ENCODE peak calls at places on chromosome 17, in nine cellular contexts. J, D, U, Q, R, S, Y, P and L are unnamed samples.

GRCh38 chr17:4407851-4408250 is 25.9 kb upstream of the SPNS3 start:
- DNase-seq in Q (no peak), U (no peak), R (no peak), P (peak), S (peak), J (no peak), Y (no peak), D (no peak), L (no peak)

GRCh38 chr17:6018788-6019187 is 51.4 kb upstream of the WSCD1 start:
- DNase-seq in D (no peak), P (no peak), Y (no peak), J (no peak), Q (no peak), R (no peak), U (no peak), S (no peak), L (no peak)

GRCh38 chr17:77247048-77247541 is 106.3 kb downstream of the SEC14L1 start:
- DNase-seq in J (peak), Q (peak), D (peak), U (peak), S (peak), P (peak), R (no peak), Y (no peak), L (peak)

GRCh38 chr17:10061131-10061581 is 137.2 kb downstream of the GAS7 start:
- DNase-seq in J (no peak), Q (no peak), Y (peak), U (no peak), P (no peak), R (peak), D (peak), S (no peak), L (no peak)

GRCh38 chr17:4354862-4355514 is 11.5 kb downstream of the UBE2G1 start:
- DNase-seq in D (no peak), Q (no peak), P (no peak), S (no peak), J (peak), Y (no peak), R (no peak), U (no peak), L (no peak)

GRCh38 chr17:30589431-30589830 is 112.2 kb downstream of the GOSR1 start:
- DNase-seq in J (no peak), R (no peak), U (no peak), P (no peak), D (no peak), Q (no peak), Y (no peak), S (no peak), L (no peak)

GRCh38 chr17:42227849-42228696 is 33.8 kb upstream of the GHDC start:
- DNase-seq in U (no peak), Q (no peak), R (no peak), J (no peak), S (no peak), D (no peak), Y (no peak), P (no peak), L (peak)

GRCh38 chr17:68981288-68981687 is 26.1 kb upstream of the ABCA8 start:
- DNase-seq in D (peak), R (no peak), Q (no peak), U (no peak), Y (peak), J (no peak), S (no peak), P (peak), L (peak)

GRCh38 chr17:49920370-49920769 is 48.6 kb upstream of the DLX4 start:
- DNase-seq in Y (no peak), P (no peak), U (no peak), Q (no peak), J (no peak), D (no peak), S (no peak), R (no peak), L (no peak)

GRCh38 chr17:4591529-4591928 is 7.2 kb downstream of the SMTNL2 start:
- DNase-seq in U (no peak), P (no peak), S (no peak), R (no peak), Q (no peak), Y (no peak), J (no peak), D (no peak), L (no peak)

GRCh38 chr17:77392376-77393273 is 251.9 kb downstream of the SEC14L1 start:
- DNase-seq in J (no peak), Y (no peak), U (no peak), P (peak), Q (no peak), S (peak), R (no peak), D (peak), L (peak)

GRCh38 chr17:21033350-21033749 is 9.5 kb downstream of the USP22 start:
- DNase-seq in D (no peak), Y (no peak), P (no peak), Q (no peak), S (no peak), U (no peak), J (peak), R (no peak), L (no peak)

GRCh38 chr17:19720631-19721426 is 4.4 kb upstream of the SLC47A2 start:
- DNase-seq in R (no peak), Q (no peak), Y (no peak), S (no peak), P (peak), D (no peak), J (no peak), U (no peak), L (no peak)

GRCh38 chr17:66043419-66043818 is 148.5 kb downstream of the CEP112 start:
- DNase-seq in J (no peak), R (no peak), Q (no peak), Y (no peak), D (no peak), U (no peak), S (no peak), P (no peak), L (no peak)

GRCh38 chr17:41959336-41960095 is 7.1 kb upstream of the CNP start:
- DNase-seq in Q (no peak), Y (no peak), J (no peak), P (no peak), R (no peak), U (no peak), S (peak), D (no peak), L (peak)

GRCh38 chr17:12756786-12757185 is 32.5 kb upstream of the ARHGAP44 start:
- DNase-seq in J (no peak), Q (no peak), P (no peak), S (no peak), U (no peak), D (no peak), R (no peak), Y (no peak), L (peak)

GRCh38 chr17:64315032-64315490 is 52.0 kb upstream of the TEX2 start:
- DNase-seq in D (peak), S (no peak), U (no peak), Y (no peak), P (peak), J (peak), Q (no peak), R (no peak), L (no peak)

GRCh38 chr17:28421775-28422305 is 15.8 kb upstream of the SLC46A1 start:
- DNase-seq in Q (no peak), U (no peak), D (no peak), S (no peak), P (no peak), J (no peak), Y (no peak), R (no peak), L (no peak)

GRCh38 chr17:17835415-17836249 is 1.2 kb downstream of the SREBF1 start:
- DNase-seq in D (peak), P (no peak), J (no peak), Q (no peak), S (no peak), R (no peak), U (no peak), Y (no peak), L (no peak)

GRCh38 chr17:72952641-72953313 is 139.7 kb downstream of the SLC39A11 start:
- DNase-seq in S (peak), P (no peak), Y (no peak), D (no peak), U (no peak), R (no peak), J (no peak), Q (no peak), L (no peak)

GRCh38 chr17:78377858-78378224 is 608 bp upstream of the PGS1 start:
- DNase-seq in P (no peak), Y (no peak), S (no peak), Q (no peak), J (no peak), U (no peak), R (no peak), D (no peak), L (no peak)

GRCh38 chr17:50059759-50060273 is 3.9 kb downstream of the ITGA3 start:
- DNase-seq in R (no peak), Y (no peak), Q (no peak), J (no peak), P (no peak), S (no peak), U (no peak), D (no peak), L (peak)

GRCh38 chr17:75508122-75508719 is 7.1 kb downstream of the CASKIN2 start:
- DNase-seq in Q (no peak), R (no peak), D (no peak), J (no peak), U (no peak), S (no peak), Y (no peak), P (no peak), L (no peak)

GRCh38 chr17:1454541-1454940 is 1.5 kb downstream of the CRK start:
- DNase-seq in Y (no peak), D (peak), R (no peak), J (no peak), Q (no peak), S (no peak), U (no peak), P (no peak), L (no peak)

GRCh38 chr17:67293251-67294203 is 48.5 kb upstream of the HELZ start:
- DNase-seq in R (no peak), P (peak), Y (no peak), S (peak), D (peak), Q (peak), J (no peak), U (peak), L (peak)

GRCh38 chr17:59165933-59166342 is 10.4 kb downstream of the PRR11 start:
- DNase-seq in D (no peak), J (no peak), P (peak), R (no peak), Y (no peak), U (peak), Q (no peak), S (peak), L (peak)

GRCh38 chr17:20059728-20060188 is 50.6 kb downstream of the SPECC1 start:
- DNase-seq in U (no peak), S (no peak), D (no peak), Y (no peak), Q (no peak), J (no peak), R (no peak), P (no peak), L (no peak)